ENCODE peak calls at places on chromosome 16, in nine cellular contexts. Y is mammary epithelial cell; J is lung; I is MM.1S; B is HepG2; X is body of pancreas; E is CD8-positive, alpha-beta memory T cell; O is CD4-positive, alpha-beta memory T cell; M is GM23338. P is an unnamed sample. For H3K4me1 and H3K36me3, the result is how much of the 10 kb centered on the place peaks cover.

GRCh38 chr16:49734330-49734729 is 121.6 kb downstream of the ZNF423 start:
- DNase-seq in Y (no peak), J (no peak), I (no peak), B (no peak), X (peak), E (no peak), O (no peak), M (no peak), P (peak)

GRCh38 chr16:87765473-87765775 is 362 bp downstream of the KLHDC4 start:
- DNase-seq in Y (no peak), J (no peak), I (no peak), B (no peak), X (peak), E (no peak), O (peak), M (peak), P (no peak)

GRCh38 chr16:4704491-4704890 is 11.1 kb downstream of the NUDT16L1 start:
- DNase-seq in Y (no peak), J (no peak), I (no peak), B (no peak), X (no peak), E (no peak), O (no peak), M (no peak), P (no peak)

GRCh38 chr16:49556252-49557069 is 182.9 kb downstream of the C16orf78 start:
- DNase-seq in Y (no peak), J (no peak), I (peak), B (peak), X (no peak), E (no peak), O (no peak), M (peak), P (no peak)

GRCh38 chr16:85281181-85281580 is 168.9 kb upstream of the CIBAR2 start:
- DNase-seq in Y (no peak), J (no peak), I (no peak), B (no peak), X (no peak), E (no peak), O (no peak), M (no peak), P (no peak)

GRCh38 chr16:35463358-35463757 is 2003.9 kb downstream of the TP53TG3F start:
- DNase-seq in Y (no peak), J (no peak), I (peak), B (no peak), X (no peak), E (no peak), O (no peak), M (no peak), P (no peak)

GRCh38 chr16:77805403-77805802 is 17.0 kb downstream of the VAT1L start:
- DNase-seq in Y (no peak), J (no peak), I (no peak), B (no peak), X (peak), E (no peak), O (no peak), M (no peak), P (peak)

GRCh38 chr16:3049921-3050481 is 3.6 kb downstream of the MMP25 start:
- DNase-seq in Y (no peak), J (no peak), I (no peak), B (no peak), X (no peak), E (no peak), O (no peak), M (no peak), P (no peak)

GRCh38 chr16:31529398-31530312 is 2.0 kb downstream of the AHSP start:
- DNase-seq in Y (no peak), J (no peak), I (no peak), B (no peak), X (peak), E (no peak), O (no peak), M (peak), P (no peak)

GRCh38 chr16:65773319-65773874 is 593.1 kb upstream of the CDH5 start:
- DNase-seq in Y (no peak), J (no peak), I (peak), B (no peak), X (no peak), E (no peak), O (no peak), M (peak), P (no peak)

GRCh38 chr16:3562914-3563480 is 14.2 kb downstream of the NLRC3 start:
- DNase-seq in Y (no peak), J (no peak), I (no peak), B (no peak), X (no peak), E (no peak), O (no peak), M (no peak), P (no peak)

GRCh38 chr16:84177740-84178070 is 9.2 kb downstream of the TAF1C start:
- DNase-seq in Y (peak), J (no peak), I (no peak), B (no peak), X (no peak), E (no peak), O (no peak), M (no peak), P (no peak)

GRCh38 chr16:48128769-48129168 is 27.0 kb downstream of the ABCC12 start:
- DNase-seq in Y (no peak), J (no peak), I (no peak), B (no peak), X (no peak), E (no peak), O (no peak), M (no peak), P (no peak)

GRCh38 chr16:2361129-2361528 is 20.6 kb upstream of the ABCA3 start:
- DNase-seq in Y (no peak), J (no peak), I (no peak), B (no peak), X (no peak), E (no peak), O (no peak), M (no peak), P (no peak)

GRCh38 chr16:73289232-73289631 is 241.3 kb upstream of the ZFHX3 start:
- DNase-seq in Y (no peak), J (no peak), I (no peak), B (no peak), X (no peak), E (no peak), O (no peak), M (no peak), P (no peak)

GRCh38 chr16:5108505-5109158 is 11.0 kb upstream of the EEF2KMT start:
- DNase-seq in Y (no peak), J (no peak), I (no peak), B (no peak), X (no peak), E (no peak), O (no peak), M (no peak), P (no peak)

GRCh38 chr16:69724981-69725479 is 1.3 kb downstream of the NQO1 start:
- DNase-seq in Y (no peak), J (no peak), I (no peak), B (peak), X (no peak), E (no peak), O (no peak), M (peak), P (no peak)

GRCh38 chr16:87474017-87474416 is 18.8 kb downstream of the ZCCHC14 start:
- DNase-seq in Y (no peak), J (no peak), I (no peak), B (no peak), X (no peak), E (no peak), O (no peak), M (no peak), P (no peak)

GRCh38 chr16:67727521-67728485 is 8.7 kb upstream of the GFOD2 start:
- DNase-seq in Y (no peak), J (no peak), I (no peak), B (no peak), X (no peak), E (no peak), O (no peak), M (no peak), P (no peak)

GRCh38 chr16:4593069-4593468 is 21.6 kb downstream of the UBALD1 start:
- DNase-seq in Y (no peak), J (no peak), I (no peak), B (no peak), X (no peak), E (no peak), O (no peak), M (peak), P (no peak)

GRCh38 chr16:47037396-47037745 is 63.9 kb upstream of the DNAJA2 start:
- DNase-seq in Y (no peak), J (no peak), I (peak), B (no peak), X (no peak), E (no peak), O (no peak), M (peak), P (peak)

GRCh38 chr16:31087971-31088370 is 772 bp downstream of the PRSS53 start:
- DNase-seq in Y (no peak), J (no peak), I (no peak), B (no peak), X (no peak), E (no peak), O (no peak), M (no peak), P (no peak)

GRCh38 chr16:79600636-79601091 is at the start of gene MAF:
- DNase-seq in Y (peak), J (peak), I (peak), B (peak), X (peak), E (peak), O (peak), M (peak), P (peak)

GRCh38 chr16:65933703-65934102 is 432.8 kb upstream of the CDH5 start:
- DNase-seq in Y (no peak), J (no peak), I (no peak), B (no peak), X (no peak), E (no peak), O (no peak), M (no peak), P (no peak)

GRCh38 chr16:83723244-83723643 is 84.5 kb upstream of the HSBP1 start:
- DNase-seq in Y (no peak), J (no peak), I (no peak), B (no peak), X (no peak), E (no peak), O (no peak), M (no peak), P (no peak)

GRCh38 chr16:10150906-10151305 is 31.3 kb downstream of the GRIN2A start:
- DNase-seq in Y (peak), J (no peak), I (no peak), B (no peak), X (no peak), E (no peak), O (no peak), M (peak), P (no peak)

GRCh38 chr16:70428178-70428998 is 10.5 kb downstream of the ST3GAL2 start:
- DNase-seq in Y (peak), J (peak), I (peak), B (peak), X (peak), E (no peak), O (no peak), M (peak), P (peak)

GRCh38 chr16:89122322-89122831 is 28.7 kb downstream of the ACSF3 start:
- DNase-seq in Y (no peak), J (peak), I (peak), B (no peak), X (no peak), E (peak), O (peak), M (peak), P (peak)

GRCh38 chr16:84483882-84484565 is 20.4 kb downstream of the MEAK7 start:
- DNase-seq in Y (no peak), J (no peak), I (no peak), B (no peak), X (no peak), E (no peak), O (no peak), M (no peak), P (no peak)

GRCh38 chr16:85842435-85842834 is 42.9 kb downstream of the COX4I1 start:
- DNase-seq in Y (no peak), J (no peak), I (no peak), B (no peak), X (no peak), E (no peak), O (no peak), M (no peak), P (no peak)

GRCh38 chr16:70398177-70398743 is 40.6 kb downstream of the ST3GAL2 start:
- DNase-seq in Y (no peak), J (no peak), I (no peak), B (no peak), X (no peak), E (no peak), O (no peak), M (no peak), P (no peak)

GRCh38 chr16:24572069-24572468 is 32.7 kb downstream of the RBBP6 start:
- DNase-seq in Y (no peak), J (no peak), I (no peak), B (no peak), X (no peak), E (no peak), O (no peak), M (no peak), P (no peak)

DNA sequence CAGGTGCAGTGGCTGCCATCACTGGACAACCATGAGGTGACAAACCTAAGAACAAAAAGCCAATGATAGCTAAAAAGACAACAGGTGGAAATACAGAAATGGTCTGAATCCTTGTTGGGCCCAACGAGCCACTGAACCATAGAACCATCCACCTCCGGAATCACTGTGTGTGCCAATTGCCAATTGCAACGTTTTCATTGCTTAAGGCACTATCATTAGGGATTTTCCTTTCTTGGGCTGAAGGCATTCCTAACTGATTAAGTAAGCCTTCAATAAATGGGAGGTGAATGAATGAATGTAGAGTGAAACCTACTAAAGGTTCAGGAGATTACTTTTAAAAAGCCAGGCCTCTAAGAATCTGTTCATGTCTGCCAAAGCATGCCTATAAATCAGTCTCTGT is 3.6 kb downstream of the USP31 start:
- DNase-seq in Y (peak), J (no peak), I (no peak), B (no peak), X (no peak), E (no peak), O (no peak), M (peak), P (no peak)
- H3K4me3 ChIP-seq in Y (peak), J (no peak), I (no peak), B (no peak), X (no peak), E (no peak), O (no peak), M (peak), P (no peak)

GRCh38 chr16:11360581-11360980 is 15.3 kb downstream of the RMI2 start:
- DNase-seq in Y (no peak), J (no peak), I (no peak), B (no peak), X (no peak), E (no peak), O (no peak), M (no peak), P (no peak)

GRCh38 chr16:11356573-11357331 is 11.5 kb downstream of the RMI2 start:
- DNase-seq in Y (no peak), J (peak), I (peak), B (peak), X (peak), E (peak), O (peak), M (peak), P (peak)

GRCh38 chr16:11361043-11361442 is 15.8 kb downstream of the RMI2 start:
- DNase-seq in Y (no peak), J (no peak), I (no peak), B (no peak), X (no peak), E (no peak), O (no peak), M (no peak), P (no peak)

GRCh38 chr16:11359370-11359769 is 14.1 kb downstream of the RMI2 start:
- DNase-seq in Y (peak), J (peak), I (no peak), B (no peak), X (peak), E (no peak), O (no peak), M (no peak), P (no peak)

GRCh38 chr16:11358531-11358930 is 13.3 kb downstream of the RMI2 start:
- DNase-seq in Y (no peak), J (no peak), I (no peak), B (no peak), X (no peak), E (no peak), O (no peak), M (no peak), P (no peak)
- H3K4me1 ChIP-seq in Y (under half), J (under half), I (half or more), B (half or more), X (under half), E (half or more), O (half or more), M (under half), P (under half)

DNA sequence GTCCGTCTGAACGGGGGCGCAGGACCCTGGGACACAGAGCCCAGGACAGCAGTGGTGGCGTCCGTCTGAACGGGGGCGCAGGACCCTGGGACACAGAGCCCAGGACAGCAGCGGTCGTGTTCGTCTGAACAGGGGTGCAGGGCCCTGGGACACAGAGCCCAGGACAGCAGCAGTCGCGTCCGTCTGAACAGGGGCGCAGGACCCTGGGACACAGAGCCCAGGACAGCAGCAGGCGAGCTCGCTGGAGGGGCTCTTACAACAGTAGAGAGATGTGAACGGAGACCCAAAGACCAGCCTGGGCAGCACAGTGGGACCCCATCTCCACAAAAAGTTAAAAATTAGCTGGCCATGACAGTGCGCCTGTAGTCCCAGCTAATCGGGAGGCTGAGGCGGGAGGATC is 40.7 kb downstream of the LMF1 start:
- DNase-seq in Y (no peak), J (no peak), I (no peak), B (no peak), X (no peak), E (no peak), O (no peak), M (no peak), P (no peak)
- H3K36me3 ChIP-seq in Y (under half), J (under half), I (under half), B (under half), X (under half), E (under half), O (under half), M (under half), P (under half)

GRCh38 chr16:57374067-57374534 is 1.8 kb downstream of the CX3CL1 start:
- DNase-seq in Y (peak), J (no peak), I (no peak), B (no peak), X (no peak), E (no peak), O (no peak), M (no peak), P (no peak)

GRCh38 chr16:57376313-57376818 is 4.1 kb downstream of the CX3CL1 start:
- DNase-seq in Y (no peak), J (no peak), I (no peak), B (no peak), X (no peak), E (no peak), O (no peak), M (no peak), P (no peak)

GRCh38 chr16:57372372-57373116 is at the start of gene CX3CL1:
- DNase-seq in Y (peak), J (peak), I (no peak), B (peak), X (peak), E (no peak), O (no peak), M (peak), P (peak)

GRCh38 chr16:57371494-57372371 is 557 bp upstream of the CX3CL1 start:
- DNase-seq in Y (no peak), J (no peak), I (no peak), B (no peak), X (no peak), E (no peak), O (no peak), M (no peak), P (no peak)

GRCh38 chr16:57373117-57373947 is 1.0 kb downstream of the CX3CL1 start:
- DNase-seq in Y (no peak), J (no peak), I (no peak), B (peak), X (no peak), E (no peak), O (no peak), M (no peak), P (no peak)
- H3K4me3 ChIP-seq in Y (peak), J (peak), I (no peak), B (peak), X (no peak), E (no peak), O (no peak), M (no peak), P (peak)

P was measured in heart right ventricle.